ENCODE peak calls at places on chromosomes 16 and 17, in four cellular contexts. D is activated T-helper 1 cell treated with Interleukin-2 at 50 U/mL for 16 hours, X is AG09319, H is RPMI7951. M is an unnamed sample.

GRCh38 chr17:51006601-51007000 is 114.1 kb downstream of the SPAG9 start:
- DNase-seq in D (no peak), X (no peak), H (peak), M (no peak)

GRCh38 chr16:89270666-89271345 is 53.3 kb downstream of the ZNF778 start:
- DNase-seq in D (no peak), X (no peak), H (no peak), M (no peak)

GRCh38 chr17:46035112-46035818 is 36.2 kb downstream of the STH start:
- DNase-seq in D (no peak), X (no peak), H (peak), M (no peak)

GRCh38 chr16:82609140-82609539 is 17.6 kb upstream of the CDH13 start:
- DNase-seq in D (no peak), X (no peak), H (peak), M (no peak)

GRCh38 chr16:27742333-27742732 is 192.4 kb downstream of the KATNIP start:
- DNase-seq in D (no peak), X (no peak), H (no peak), M (no peak)

GRCh38 chr16:70410736-70411135 is 28.2 kb downstream of the ST3GAL2 start:
- DNase-seq in D (no peak), X (no peak), H (no peak), M (no peak)

GRCh38 chr16:53219795-53220194 is 165.0 kb downstream of the CHD9 start:
- DNase-seq in D (no peak), X (no peak), H (peak), M (no peak)

GRCh38 chr17:17030515-17031211 is 11.6 kb upstream of the MPRIP start:
- DNase-seq in D (no peak), X (no peak), H (peak), M (no peak)

GRCh38 chr16:57959804-57960203 is 11.1 kb downstream of the CNGB1 start:
- DNase-seq in D (no peak), X (no peak), H (no peak), M (no peak)

GRCh38 chr17:36727577-36727976 is 126.2 kb downstream of the MRM1 start:
- DNase-seq in D (no peak), X (no peak), H (no peak), M (no peak)

GRCh38 chr16:87851601-87852000 is 17.7 kb downstream of the SLC7A5 start:
- DNase-seq in D (no peak), X (no peak), H (no peak), M (peak)

GRCh38 chr17:74527081-74527480 is 4.2 kb downstream of the CD300LB start:
- DNase-seq in D (no peak), X (no peak), H (no peak), M (no peak)

GRCh38 chr17:79620207-79621038 is 9.6 kb upstream of the RBFOX3 start:
- DNase-seq in D (no peak), X (no peak), H (no peak), M (no peak)

GRCh38 chr17:69913241-69914015 is 161.6 kb upstream of the KCNJ16 start:
- DNase-seq in D (no peak), X (no peak), H (peak), M (no peak)

GRCh38 chr16:22684282-22685161 is 129.4 kb upstream of the HS3ST2 start:
- DNase-seq in D (no peak), X (no peak), H (peak), M (no peak)

GRCh38 chr16:63695347-63695746 is 1426.5 kb downstream of the CDH11 start:
- DNase-seq in D (no peak), X (no peak), H (no peak), M (no peak)

GRCh38 chr17:45435481-45435880 is 2.8 kb upstream of the ARHGAP27 start:
- DNase-seq in D (no peak), X (no peak), H (no peak), M (no peak)

GRCh38 chr17:78658281-78658785 is 81.1 kb upstream of the DNAH17 start:
- DNase-seq in D (no peak), X (peak), H (no peak), M (no peak)

GRCh38 chr17:77120866-77121265 is 19.9 kb upstream of the SEC14L1 start:
- DNase-seq in D (no peak), X (no peak), H (no peak), M (peak)

GRCh38 chr17:65535777-65536572 is 25.5 kb downstream of the AXIN2 start:
- DNase-seq in D (no peak), X (no peak), H (no peak), M (no peak)

GRCh38 chr16:4696905-4697866 is 3.8 kb downstream of the NUDT16L1 start:
- DNase-seq in D (no peak), X (no peak), H (no peak), M (no peak)

GRCh38 chr16:48347191-48347860 is 37.9 kb downstream of the SIAH1 start:
- DNase-seq in D (no peak), X (no peak), H (no peak), M (no peak)

GRCh38 chr16:89811321-89811720 is 5.1 kb downstream of the FANCA start:
- DNase-seq in D (no peak), X (no peak), H (no peak), M (no peak)

GRCh38 chr17:48500435-48501426 is 30.1 kb downstream of the HOXB1 start:
- DNase-seq in D (no peak), X (no peak), H (no peak), M (no peak)

GRCh38 chr17:63665527-63666214 is 34.3 kb downstream of the LIMD2 start:
- DNase-seq in D (no peak), X (no peak), H (no peak), M (no peak)

GRCh38 chr16:31754998-31755615 is 118.5 kb upstream of the ZNF267 start:
- DNase-seq in D (no peak), X (no peak), H (no peak), M (no peak)

GRCh38 chr16:69839798-69840409 is 77.8 kb downstream of the WWP2 start:
- DNase-seq in D (no peak), X (no peak), H (peak), M (no peak)

GRCh38 chr17:14302421-14303099 is 1.7 kb downstream of the HS3ST3B1 start:
- DNase-seq in D (peak), X (peak), H (peak), M (peak)

GRCh38 chr16:66899945-66900688 is 18.6 kb downstream of the CDH16 start:
- DNase-seq in D (no peak), X (peak), H (peak), M (peak)

GRCh38 chr17:17313350-17313991 is 10.3 kb downstream of the NT5M start:
- DNase-seq in D (peak), X (no peak), H (no peak), M (no peak)

GRCh38 chr16:2191446-2191706 is 5.0 kb downstream of the CASKIN1 start:
- DNase-seq in D (no peak), X (no peak), H (no peak), M (no peak)

GRCh38 chr17:64133546-64134215 is 3.7 kb upstream of the ERN1 start:
- DNase-seq in D (no peak), X (no peak), H (peak), M (no peak)

GRCh38 chr17:80433916-80434666 is 19.1 kb downstream of the ENDOV start:
- DNase-seq in D (no peak), X (no peak), H (no peak), M (no peak)

GRCh38 chr17:60039096-60039495 is 39.6 kb downstream of the HEATR6 start:
- DNase-seq in D (no peak), X (no peak), H (peak), M (peak)

GRCh38 chr16:81595676-81596292 is 151.2 kb downstream of the CMIP start:
- DNase-seq in D (no peak), X (no peak), H (peak), M (no peak)

GRCh38 chr17:30982855-30983254 is 12.0 kb downstream of the RNF135 start:
- DNase-seq in D (no peak), X (no peak), H (no peak), M (no peak)

GRCh38 chr17:50317121-50317520 is 28.8 kb upstream of the XYLT2 start:
- DNase-seq in D (no peak), X (no peak), H (no peak), M (no peak)

GRCh38 chr17:39244600-39245570 is 19.1 kb upstream of the STAC2 start:
- DNase-seq in D (peak), X (peak), H (peak), M (peak)

GRCh38 chr17:39617446-39618251 is 9.1 kb upstream of the PPP1R1B start:
- DNase-seq in D (peak), X (peak), H (peak), M (peak)